ENCODE peak calls at places on chromosomes 4 and X, in four cellular contexts. Y, I, S and F are unnamed samples.

GRCh38 chr4:116516711-116517110 is 568.7 kb downstream of the TRAM1L1 start:
- DNase-seq in S (no peak), I (no peak), Y (no peak), F (no peak)

GRCh38 chr4:69830529-69831269 is 29.2 kb downstream of the SULT1E1 start:
- DNase-seq in I (no peak), Y (no peak), S (no peak), F (no peak)

GRCh38 chrX:46626566-46626965 is 53.0 kb downstream of the CHST7 start:
- DNase-seq in I (no peak), Y (no peak), S (peak; percentile 25), F (no peak)

GRCh38 chr4:89708903-89709361 is 128.0 kb downstream of the SNCA start:
- DNase-seq in Y (no peak), I (no peak), S (no peak), F (no peak)

GRCh38 chrX:7552758-7553157 is 290.2 kb upstream of the VCX start:
- DNase-seq in I (no peak), S (no peak), Y (no peak), F (no peak)

GRCh38 chrX:15334561-15334960 is 762 bp downstream of the PIGA start:
- DNase-seq in Y (no peak), S (peak; percentile 3), I (no peak), F (no peak)

GRCh38 chr4:74006009-74006476 is 7.6 kb upstream of the CXCL5 start:
- DNase-seq in S (no peak), Y (no peak), I (no peak), F (no peak)

GRCh38 chr4:108072300-108072699 is 82.6 kb downstream of the HADH start:
- DNase-seq in Y (peak; percentile 74), I (peak; percentile 50), S (peak; percentile 52), F (no peak)

GRCh38 chrX:34528081-34528480 is 129.0 kb downstream of the TMEM47 start:
- DNase-seq in Y (no peak), S (no peak), I (no peak), F (no peak)

GRCh38 chrX:48083212-48083611 is 11.8 kb upstream of the ZNF630 start:
- DNase-seq in I (no peak), Y (peak; percentile 40), S (peak; percentile 53), F (peak; percentile 39)

GRCh38 chr4:173490817-173491518 is 39.1 kb downstream of the HAND2 start:
- DNase-seq in S (no peak), Y (no peak), I (no peak), F (no peak)

GRCh38 chr4:20809796-20810195 is 109.5 kb downstream of the PACRGL start:
- DNase-seq in Y (no peak), I (no peak), S (no peak), F (no peak)

GRCh38 chrX:9495496-9495895 is 30.6 kb downstream of the TBL1X start:
- DNase-seq in I (no peak), S (no peak), Y (no peak), F (no peak)

GRCh38 chr4:52660643-52661042 is 1.5 kb upstream of the USP46 start:
- DNase-seq in I (no peak), Y (no peak), S (no peak), F (no peak)

GRCh38 chr4:123616970-123617392 is 220.4 kb downstream of the SPRY1 start:
- DNase-seq in I (peak; percentile 53), S (peak; percentile 15), Y (peak; percentile 22), F (no peak)

GRCh38 chrX:11664211-11664888 is 1.4 kb downstream of the ARHGAP6 start:
- DNase-seq in S (no peak), Y (no peak), I (no peak), F (no peak)

GRCh38 chr4:124610214-124610613 is 102.3 kb downstream of the ANKRD50 start:
- DNase-seq in S (no peak), I (no peak), Y (no peak), F (no peak)

GRCh38 chr4:54187148-54187547 is 41.9 kb upstream of the PDGFRA start:
- DNase-seq in Y (no peak), S (no peak), I (no peak), F (no peak)

GRCh38 chr4:94507708-94508107 is 56.0 kb downstream of the PDLIM5 start:
- DNase-seq in I (no peak), Y (no peak), S (no peak), F (no peak)

GRCh38 chr4:21517460-21517859 is 431.1 kb downstream of the KCNIP4 start:
- DNase-seq in I (no peak), S (no peak), Y (no peak), F (no peak)

GRCh38 chr4:7232061-7232616 is 39.8 kb downstream of the SORCS2 start:
- DNase-seq in Y (no peak), I (no peak), S (no peak), F (no peak)

GRCh38 chr4:147633113-147633512 is 15.9 kb downstream of the TMEM184C start:
- DNase-seq in Y (no peak), S (no peak), I (no peak), F (no peak)